ENCODE peak calls at places on chromosomes 3 and 15, in six cellular contexts. M is activated T-cell treated with anti-CD3 and anti-CD28 coated beads for 1 hour, R is NCI-H69, W is GM13977, U is NCI-H1105, D is glutamatergic neuron. V is an unnamed sample.

GRCh38 chr15:99550077-99550476 is 15.7 kb upstream of the MEF2A start:
- DNase-seq in U (no peak), W (no peak), R (no peak), D (no peak), M (no peak), V (no peak)

GRCh38 chr3:138114431-138114918 is 933 bp downstream of the DZIP1L start:
- DNase-seq in M (no peak), W (no peak), R (no peak), D (no peak), U (no peak), V (peak)

GRCh38 chr3:19888428-19889152 is 45.4 kb downstream of the EFHB start:
- DNase-seq in U (no peak), M (no peak), W (no peak), D (no peak), R (no peak), V (no peak)

GRCh38 chr3:37921025-37921424 is 59.3 kb downstream of the CTDSPL start:
- DNase-seq in R (no peak), M (no peak), D (no peak), W (no peak), U (no peak), V (no peak)

GRCh38 chr3:73141531-73141930 is 80.1 kb downstream of the EBLN2 start:
- DNase-seq in W (no peak), U (no peak), R (peak), M (no peak), D (no peak), V (no peak)

GRCh38 chr15:58447244-58448010 is 15.6 kb downstream of the LIPC start:
- DNase-seq in W (no peak), D (no peak), R (no peak), U (no peak), M (no peak), V (peak)

GRCh38 chr3:172209333-172210321 is 170.2 kb downstream of the FNDC3B start:
- DNase-seq in R (peak), W (no peak), U (no peak), D (no peak), M (no peak), V (no peak)

GRCh38 chr3:48634661-48635221 is 520 bp downstream of the SLC26A6 start:
- DNase-seq in D (peak), U (no peak), R (peak), M (peak), W (peak), V (peak)

GRCh38 chr3:183392166-183393034 is 36.0 kb downstream of the MCF2L2 start:
- DNase-seq in R (no peak), M (no peak), D (no peak), U (no peak), W (no peak), V (no peak)

GRCh38 chr3:184968115-184968514 is 156.1 kb downstream of the VPS8 start:
- DNase-seq in M (no peak), D (no peak), W (no peak), R (no peak), U (no peak), V (no peak)

GRCh38 chr3:105843895-105844500 is 24.8 kb downstream of the CBLB start:
- DNase-seq in D (no peak), U (no peak), R (peak), W (no peak), M (no peak), V (no peak)

GRCh38 chr15:31974855-31975421 is 55.4 kb upstream of the CHRNA7 start:
- DNase-seq in M (peak), R (peak), D (peak), U (peak), W (peak), V (peak)

GRCh38 chr3:39038165-39038564 is 13.6 kb downstream of the SCN11A start:
- DNase-seq in M (no peak), U (no peak), D (no peak), R (no peak), W (no peak), V (peak)

GRCh38 chr15:50134524-50135024 is 15.5 kb upstream of the ATP8B4 start:
- DNase-seq in M (no peak), U (no peak), W (peak), D (no peak), R (no peak), V (peak)

GRCh38 chr15:55915876-55916567 is 77.4 kb downstream of the NEDD4 start:
- DNase-seq in W (no peak), R (no peak), U (no peak), D (no peak), M (no peak), V (peak)

GRCh38 chr15:91752081-91752810 is 101.3 kb upstream of the SLCO3A1 start:
- DNase-seq in W (no peak), M (no peak), R (no peak), D (no peak), U (no peak), V (no peak)

GRCh38 chr3:176961916-176962315 is 235.4 kb downstream of the TBL1XR1 start:
- DNase-seq in R (no peak), U (no peak), D (no peak), W (no peak), M (no peak), V (peak)

V was measured in fibroblast of pulmonary artery.